ENCODE peak calls at places on chromosomes 12 and 14, in seven cellular contexts. J is MCF 10A; N is fibroblast of pulmonary artery; U is activated T-cell treated with anti-CD3 and anti-CD28 coated beads, Interleukin-2, amount 50 U/mL, for 4 hours; R is fibroblast of mammary gland; H is DMS153; A is GM06990. T is an unnamed sample.

GRCh38 chr12:108565976-108566375 is 3.6 kb downstream of the ISCU start:
- DNase-seq in A (peak), J (peak), N (peak), H (peak), U (peak), R (peak), T (peak)

GRCh38 chr14:105355850-105356604 is 41.5 kb downstream of the PACS2 start:
- DNase-seq in N (no peak), R (no peak), H (no peak), A (no peak), J (no peak), U (no peak), T (no peak)

GRCh38 chr14:24888532-24888931 is 161.4 kb downstream of the STXBP6 start:
- DNase-seq in R (no peak), A (no peak), J (no peak), N (no peak), H (no peak), U (no peak), T (no peak)

GRCh38 chr12:3225154-3225795 is 148.1 kb downstream of the TSPAN9 start:
- DNase-seq in H (no peak), A (no peak), R (peak), N (peak), J (no peak), U (no peak), T (peak)

GRCh38 chr14:94466706-94467370 is 9.2 kb downstream of the SERPINA9 start:
- DNase-seq in H (no peak), R (no peak), U (no peak), A (no peak), N (no peak), J (no peak), T (no peak)

GRCh38 chr14:24789277-24789832 is 155.4 kb upstream of the GZMB start:
- DNase-seq in R (no peak), N (no peak), U (no peak), A (no peak), J (no peak), H (no peak), T (no peak)

GRCh38 chr12:12717586-12718381 is 616 bp downstream of the CDKN1B start:
- DNase-seq in A (peak), U (no peak), N (no peak), J (peak), H (no peak), R (no peak), T (peak)

GRCh38 chr12:57887631-57888406 is 41.3 kb upstream of the CTDSP2 start:
- DNase-seq in N (peak), J (peak), U (no peak), H (peak), R (peak), A (no peak), T (no peak)

GRCh38 chr12:7495136-7495535 is 8.4 kb downstream of the CD163 start:
- DNase-seq in A (no peak), J (no peak), U (no peak), R (no peak), H (no peak), N (no peak), T (no peak)

GRCh38 chr12:48185181-48185919 is 1.9 kb downstream of the CCDC184 start:
- DNase-seq in A (no peak), N (no peak), H (no peak), U (no peak), J (no peak), R (no peak), T (peak)

GRCh38 chr12:91877022-91877421 is 268.6 kb downstream of the BTG1 start:
- DNase-seq in A (peak), R (peak), U (peak), N (peak), H (peak), J (no peak), T (peak)

GRCh38 chr14:55891692-55892091 is 226.5 kb upstream of the PELI2 start:
- DNase-seq in R (no peak), J (no peak), N (no peak), A (no peak), H (no peak), U (no peak), T (no peak)

GRCh38 chr12:116066381-116067230 is 210.9 kb downstream of the MED13L start:
- DNase-seq in R (peak), A (no peak), N (peak), H (no peak), U (peak), J (peak), T (peak)

GRCh38 chr12:83161451-83161850 is 474.7 kb downstream of the TMTC2 start:
- DNase-seq in U (no peak), N (no peak), J (peak), H (no peak), A (no peak), R (peak), T (no peak)

GRCh38 chr12:99611117-99611516 is 36.4 kb upstream of the GARIN6 start:
- DNase-seq in A (no peak), U (no peak), N (peak), R (peak), J (peak), H (no peak), T (no peak)

GRCh38 chr12:127657036-127657435 is 609.9 kb upstream of the TMEM132C start:
- DNase-seq in J (no peak), U (no peak), N (no peak), H (no peak), R (no peak), A (no peak), T (no peak)

GRCh38 chr14:22339277-22339676 is 249.7 kb downstream of the DAD1 start:
- DNase-seq in U (no peak), H (no peak), N (peak), A (no peak), J (no peak), R (peak), T (peak)

GRCh38 chr12:88185988-88186387 is 43.9 kb downstream of the TMTC3 start:
- DNase-seq in N (peak), H (peak), R (peak), U (no peak), J (peak), A (no peak), T (peak)

GRCh38 chr12:77847060-77847541 is 16.4 kb downstream of the NAV3 start:
- DNase-seq in R (peak), A (peak), U (no peak), H (peak), N (peak), J (peak), T (peak)

GRCh38 chr14:94177806-94178205 is 3.7 kb downstream of the PPP4R4 start:
- DNase-seq in N (no peak), R (no peak), A (no peak), U (no peak), H (no peak), J (no peak), T (no peak)

GRCh38 chr12:127926004-127926403 is 341.0 kb upstream of the TMEM132C start:
- DNase-seq in J (no peak), R (peak), A (no peak), N (peak), U (no peak), H (peak), T (peak)

GRCh38 chr12:124731869-124732268 is 131.8 kb downstream of the SCARB1 start:
- DNase-seq in N (no peak), J (no peak), U (no peak), R (no peak), A (no peak), H (no peak), T (no peak)

GRCh38 chr14:37545174-37545573 is 49.9 kb downstream of the FOXA1 start:
- DNase-seq in H (no peak), R (peak), N (no peak), U (no peak), A (no peak), J (peak), T (no peak)

GRCh38 chr14:61519735-61520134 is 175.6 kb upstream of the HIF1A start:
- DNase-seq in U (no peak), H (no peak), R (no peak), J (no peak), N (no peak), A (no peak), T (no peak)

GRCh38 chr14:97077253-97077653 is 280.1 kb downstream of the VRK1 start:
- DNase-seq in H (peak), J (peak), N (peak), R (peak), U (no peak), A (peak), T (peak)

GRCh38 chr12:78820946-78821345 is 43.6 kb upstream of the SYT1 start:
- DNase-seq in U (no peak), R (peak), N (no peak), H (no peak), J (no peak), A (no peak), T (no peak)

GRCh38 chr12:130226771-130227170 is 64.5 kb downstream of the FZD10 start:
- DNase-seq in H (no peak), R (no peak), U (no peak), A (no peak), J (no peak), N (no peak), T (no peak)

GRCh38 chr14:100199240-100199860 is 39.6 kb upstream of the YY1 start:
- DNase-seq in H (no peak), U (no peak), R (no peak), J (no peak), N (no peak), A (no peak), T (no peak)

GRCh38 chr12:57319678-57320469 is 68.9 kb upstream of the STAC3 start:
- DNase-seq in A (no peak), R (no peak), H (no peak), N (no peak), J (no peak), U (no peak), T (no peak)

GRCh38 chr14:32565256-32565655 is 236.2 kb downstream of the AKAP6 start:
- DNase-seq in J (no peak), A (no peak), U (no peak), H (peak), R (no peak), N (no peak), T (peak)

GRCh38 chr12:8501720-8502119 is 11.6 kb upstream of the CLEC4D start:
- DNase-seq in U (no peak), J (no peak), N (no peak), A (no peak), R (no peak), H (no peak), T (no peak)

GRCh38 chr14:99644723-99645544 is at the start of gene HHIPL1:
- DNase-seq in J (no peak), N (peak), H (no peak), U (no peak), R (peak), A (no peak), T (peak)

GRCh38 chr12:40697566-40698257 is 5.5 kb downstream of the CNTN1 start:
- DNase-seq in N (no peak), A (no peak), H (peak), R (peak), U (no peak), J (peak), T (no peak)

GRCh38 chr12:103166949-103167348 is 209.5 kb downstream of the ASCL1 start:
- DNase-seq in N (no peak), H (no peak), U (no peak), A (no peak), J (no peak), R (no peak), T (no peak)